ENCODE peak calls at places on chromosome 18, in four cellular contexts. A, C, H and P are unnamed samples.

GRCh38 chr18:2431836-2432235 is 139.5 kb downstream of the METTL4 start:
- DNase-seq in A (no peak), C (no peak), H (no peak), P (no peak)

GRCh38 chr18:7754725-7755181 is 187.6 kb downstream of the PTPRM start:
- DNase-seq in A (no peak), C (no peak), H (no peak), P (no peak)

GRCh38 chr18:11607897-11608296 is 1.5 kb upstream of the SLC35G4 start:
- DNase-seq in A (no peak), C (no peak), H (no peak), P (no peak)

GRCh38 chr18:68417166-68417776 is 297.6 kb downstream of the TMX3 start:
- DNase-seq in A (no peak), C (no peak), H (no peak), P (no peak)

GRCh38 chr18:25672490-25672889 is 320.5 kb upstream of the ZNF521 start:
- DNase-seq in A (no peak), C (no peak), H (no peak), P (no peak)

GRCh38 chr18:51128533-51128932 is 68.9 kb downstream of the MEX3C start:
- DNase-seq in A (no peak), C (peak; percentile 6), H (no peak), P (no peak)

GRCh38 chr18:45171575-45172225 is 443.6 kb upstream of the SLC14A2 start:
- DNase-seq in A (no peak), C (no peak), H (no peak), P (no peak)

GRCh38 chr18:56217406-56217805 is 421.0 kb downstream of the TXNL1 start:
- DNase-seq in A (no peak), C (no peak), H (no peak), P (no peak)

GRCh38 chr18:21064347-21064746 is 47.3 kb downstream of the ROCK1 start:
- DNase-seq in A (no peak), C (no peak), H (no peak), P (no peak)

GRCh38 chr18:42030586-42031182 is 75.7 kb downstream of the PIK3C3 start:
- DNase-seq in A (no peak), C (peak; percentile 47), H (no peak), P (no peak)

GRCh38 chr18:75958683-75959082 is 531.2 kb upstream of the SMIM21 start:
- DNase-seq in A (no peak), C (no peak), H (no peak), P (no peak)

GRCh38 chr18:49898421-49898820 is 85.1 kb upstream of the ACAA2 start:
- DNase-seq in A (no peak), C (peak; percentile 80), H (no peak), P (no peak)

GRCh38 chr18:73087291-73087977 is 219.6 kb upstream of the NETO1 start:
- DNase-seq in A (no peak), C (no peak), H (no peak), P (no peak)

GRCh38 chr18:30954262-30954661 is 88.3 kb downstream of the DSC3 start:
- DNase-seq in A (no peak), C (no peak), H (no peak), P (no peak)

GRCh38 chr18:61079714-61080113 is 253.5 kb upstream of the CDH20 start:
- DNase-seq in A (no peak), C (no peak), H (no peak), P (no peak)

GRCh38 chr18:45359275-45360009 is 255.8 kb upstream of the SLC14A2 start:
- DNase-seq in A (no peak), C (no peak), H (no peak), P (no peak)

GRCh38 chr18:28581503-28582169 is 404.7 kb upstream of the CDH2 start:
- DNase-seq in A (no peak), C (no peak), H (no peak), P (no peak)

GRCh38 chr18:54692463-54692862 is 101.4 kb downstream of the DYNAP start:
- DNase-seq in A (no peak), C (no peak), H (no peak), P (no peak)

GRCh38 chr18:34595673-34596072 is 114.4 kb upstream of the DTNA start:
- DNase-seq in A (no peak), C (peak; percentile 45), H (no peak), P (no peak)

GRCh38 chr18:59547691-59548182 is 149.5 kb downstream of the CCBE1 start:
- DNase-seq in A (no peak), C (peak; percentile 62), H (no peak), P (no peak)

GRCh38 chr18:28175047-28175929 is 1.6 kb downstream of the CDH2 start:
- DNase-seq in A (no peak), C (peak; percentile 44), H (no peak), P (no peak)

GRCh38 chr18:9876867-9877654 is 8.7 kb upstream of the TXNDC2 start:
- DNase-seq in A (no peak), C (peak; percentile 69), H (no peak), P (no peak)

GRCh38 chr18:8140841-8141501 is 468.3 kb upstream of the RAB12 start:
- DNase-seq in A (no peak), C (peak; percentile 31), H (no peak), P (no peak)

GRCh38 chr18:24063121-24063731 is 48.7 kb downstream of the TTC39C start:
- DNase-seq in A (no peak), C (no peak), H (no peak), P (no peak)

GRCh38 chr18:69400253-69400975 is at the start of gene DOK6:
- DNase-seq in A (no peak), C (peak; percentile 44), H (peak; percentile 62), P (peak; percentile 66)

GRCh38 chr18:10286580-10287150 is 167.8 kb upstream of the APCDD1 start:
- DNase-seq in A (no peak), C (no peak), H (no peak), P (no peak)

GRCh38 chr18:70365361-70365760 is 76.5 kb downstream of the SOCS6 start:
- DNase-seq in A (no peak), C (no peak), H (no peak), P (no peak)

GRCh38 chr18:63339920-63340484 is 20.4 kb upstream of the BCL2 start:
- DNase-seq in A (no peak), C (peak; percentile 50), H (no peak), P (no peak)

GRCh38 chr18:35407871-35408481 is 30.8 kb upstream of the ZNF396 start:
- DNase-seq in A (no peak), C (peak; percentile 81), H (no peak), P (no peak)

GRCh38 chr18:59514193-59514592 is 155.1 kb upstream of the LMAN1 start:
- DNase-seq in A (no peak), C (peak; percentile 91), H (no peak), P (peak; percentile 68)

GRCh38 chr18:35376742-35377695 is at the start of gene ZNF396:
- DNase-seq in A (peak; percentile 5), C (peak; percentile 47), H (peak; percentile 95), P (peak; percentile 91)